ENCODE peak calls at places on chromosomes 5 and 9, in four cellular contexts. G is pons, H is left ventricle myocardium inferior, L is posterior vena cava. N is an unnamed sample.

GRCh38 chr5:56489272-56489671 is 256.1 kb upstream of the ANKRD55 start:
- DNase-seq in G (no peak), H (no peak), L (no peak), N (no peak)

GRCh38 chr9:104810421-104811339 is 46.8 kb downstream of the NIPSNAP3B start:
- DNase-seq in G (peak), H (no peak), L (no peak), N (peak)

GRCh38 chr5:157025093-157025698 is 33.7 kb downstream of the HAVCR1 start:
- DNase-seq in G (no peak), H (no peak), L (no peak), N (no peak)

GRCh38 chr9:124769451-124770358 is 1.4 kb downstream of the NR6A1 start:
- DNase-seq in G (no peak), H (no peak), L (peak), N (no peak)

GRCh38 chr5:135307143-135307903 is 91.7 kb downstream of the MACROH2A1 start:
- DNase-seq in G (no peak), H (no peak), L (peak), N (peak)

GRCh38 chr5:117800261-117800660 is 1188.1 kb downstream of the DTWD2 start:
- DNase-seq in G (no peak), H (no peak), L (no peak), N (no peak)

GRCh38 chr5:179994622-179995323 is 76.8 kb downstream of the RNF130 start:
- DNase-seq in G (no peak), H (no peak), L (no peak), N (no peak)

GRCh38 chr9:130327070-130327780 is 61.7 kb downstream of the HMCN2 start:
- DNase-seq in G (no peak), H (no peak), L (no peak), N (peak)

GRCh38 chr5:76372320-76373054 is 30.6 kb upstream of the IQGAP2 start:
- DNase-seq in G (no peak), H (no peak), L (peak), N (peak)

N was measured in mesendoderm.